ENCODE peak calls at places on chromosome 6, in seven cellular contexts. K is tibial nerve; W is mucosa of descending colon; Y is transverse colon; B is CD4-positive, alpha-beta T cell; X is adrenal gland; P is fibroblast of lung. V is an unnamed sample.

GRCh38 chr6:127446356-127446755 is 12.8 kb downstream of the KIAA0408 start:
- DNase-seq in B (no peak), X (no peak), W (no peak), K (no peak), P (peak), Y (no peak), V (no peak)

GRCh38 chr6:109318328-109318876 is 63.9 kb downstream of the CD164 start:
- DNase-seq in K (peak), Y (peak), B (no peak), W (peak), P (no peak), X (no peak), V (no peak)

GRCh38 chr6:144377586-144377985 is 92.5 kb downstream of the UTRN start:
- DNase-seq in W (no peak), B (no peak), K (no peak), X (peak), P (peak), Y (no peak), V (no peak)

GRCh38 chr6:142716097-142716496 is 228.9 kb downstream of the HIVEP2 start:
- DNase-seq in W (no peak), P (no peak), B (no peak), X (no peak), K (no peak), Y (no peak), V (no peak)

GRCh38 chr6:150314230-150315188 is 54.3 kb upstream of the IYD start:
- DNase-seq in B (no peak), Y (no peak), P (no peak), X (no peak), W (no peak), K (no peak), V (no peak)

GRCh38 chr6:35213161-35213823 is 464 bp upstream of the SCUBE3 start:
- DNase-seq in B (no peak), P (no peak), K (no peak), Y (no peak), W (peak), X (no peak), V (no peak)

GRCh38 chr6:3568396-3569082 is 111.7 kb upstream of the SLC22A23 start:
- DNase-seq in P (no peak), X (no peak), B (no peak), Y (no peak), W (no peak), K (no peak), V (no peak)

GRCh38 chr6:113857565-113858066 is 471 bp downstream of the MARCKS start:
- DNase-seq in B (no peak), K (peak), Y (peak), X (no peak), P (no peak), W (peak), V (no peak)

GRCh38 chr6:166936079-166936787 is 20.1 kb downstream of the RNASET2 start:
- DNase-seq in Y (no peak), W (no peak), B (no peak), X (no peak), P (no peak), K (no peak), V (no peak)

GRCh38 chr6:7827142-7827541 is 83.4 kb downstream of the TXNDC5 start:
- DNase-seq in Y (no peak), X (no peak), P (no peak), K (no peak), B (no peak), W (no peak), V (no peak)

GRCh38 chr6:55410674-55411073 is 83.4 kb downstream of the GFRAL start:
- DNase-seq in K (no peak), Y (no peak), X (no peak), P (no peak), W (no peak), B (no peak), V (no peak)

GRCh38 chr6:169970306-169970988 is 219.0 kb downstream of the ERMARD start:
- DNase-seq in Y (peak), P (no peak), W (peak), K (no peak), B (no peak), X (no peak), V (peak)

GRCh38 chr6:167079853-167080297 is 43.0 kb upstream of the CCR6 start:
- DNase-seq in Y (peak), P (no peak), X (no peak), K (no peak), B (no peak), W (no peak), V (no peak)

GRCh38 chr6:62746968-62747367 is 460.9 kb upstream of the KHDRBS2 start:
- DNase-seq in P (no peak), Y (no peak), W (no peak), K (no peak), X (no peak), B (no peak), V (no peak)

GRCh38 chr6:34490390-34491090 is 24.7 kb downstream of the PACSIN1 start:
- DNase-seq in W (no peak), X (no peak), P (no peak), K (no peak), Y (no peak), B (no peak), V (no peak)

DNA sequence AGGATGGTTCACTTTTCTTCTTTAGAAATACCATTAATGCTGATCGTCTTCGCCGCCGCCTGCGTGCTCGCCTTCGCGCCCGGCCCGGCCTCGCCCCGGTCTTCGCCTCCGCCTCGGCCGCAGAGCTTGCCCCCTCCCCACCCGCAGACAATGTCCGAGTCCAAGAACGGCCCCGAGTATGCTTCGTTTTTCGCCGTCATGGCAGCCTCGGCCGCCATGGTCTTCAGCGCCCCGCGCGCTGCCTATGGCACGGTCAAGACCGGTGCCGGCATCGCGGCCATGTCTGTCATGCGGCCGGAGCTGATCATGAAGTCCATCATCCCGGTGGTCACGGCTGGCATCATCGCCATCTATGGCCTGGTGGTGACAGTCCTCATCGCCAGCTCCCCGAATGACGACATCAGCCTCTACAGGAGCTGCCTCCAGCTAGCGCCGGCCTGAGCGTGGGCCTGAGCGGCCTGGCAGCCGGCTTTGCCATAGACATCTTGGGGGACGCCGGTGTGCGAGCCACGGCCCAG is 4.7 kb upstream of the PRPH2 start:
- DNase-seq in K (peak), B (no peak), Y (no peak), P (peak), W (peak), X (peak), V (no peak)
- TF ChIP-seq CTCF in K (no peak), B (no peak), Y (no peak), P (no peak), W (no peak), X (no peak), V (no peak)

DNA sequence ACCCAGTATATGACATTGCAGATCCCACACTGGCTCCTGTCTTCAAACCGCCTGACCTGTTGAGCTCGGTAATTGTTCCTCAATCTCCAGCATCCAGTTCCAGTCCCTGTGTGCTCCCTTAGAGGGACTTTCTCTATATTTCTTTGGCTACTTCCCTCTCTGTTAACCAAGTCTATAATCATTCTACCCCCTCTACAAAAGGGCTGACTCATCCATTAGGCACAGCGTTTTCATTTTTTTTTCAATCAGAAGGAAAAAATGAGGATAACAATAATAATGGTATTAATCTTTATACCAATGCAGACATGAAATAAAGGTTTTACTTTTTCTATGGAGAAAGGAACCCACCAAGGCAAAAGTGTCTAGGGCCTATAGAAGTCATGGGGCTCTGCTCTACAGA is 69.3 kb downstream of the FAM229B start:
- DNase-seq in Y (no peak), X (no peak), B (no peak), K (no peak), P (no peak), W (no peak), V (no peak)
- TF ChIP-seq CTCF in Y (no peak), X (no peak), B (no peak), K (no peak), P (no peak), W (no peak), V (no peak)

GRCh38 chr6:118260833-118261232 is 287.3 kb upstream of the PLN start:
- DNase-seq in W (no peak), P (peak), K (no peak), Y (no peak), B (no peak), X (no peak), V (no peak)

GRCh38 chr6:118269659-118270058 is 278.4 kb upstream of the PLN start:
- DNase-seq in X (no peak), K (no peak), P (no peak), Y (no peak), B (no peak), W (no peak), V (no peak)

GRCh38 chr6:118263929-118264486 is 284.1 kb upstream of the PLN start:
- DNase-seq in P (peak), K (no peak), Y (no peak), X (peak), B (no peak), W (no peak), V (peak)
- TF ChIP-seq CTCF in P (peak), K (peak), Y (peak), X (peak), B (no peak), W (no peak), V (no peak)

DNA sequence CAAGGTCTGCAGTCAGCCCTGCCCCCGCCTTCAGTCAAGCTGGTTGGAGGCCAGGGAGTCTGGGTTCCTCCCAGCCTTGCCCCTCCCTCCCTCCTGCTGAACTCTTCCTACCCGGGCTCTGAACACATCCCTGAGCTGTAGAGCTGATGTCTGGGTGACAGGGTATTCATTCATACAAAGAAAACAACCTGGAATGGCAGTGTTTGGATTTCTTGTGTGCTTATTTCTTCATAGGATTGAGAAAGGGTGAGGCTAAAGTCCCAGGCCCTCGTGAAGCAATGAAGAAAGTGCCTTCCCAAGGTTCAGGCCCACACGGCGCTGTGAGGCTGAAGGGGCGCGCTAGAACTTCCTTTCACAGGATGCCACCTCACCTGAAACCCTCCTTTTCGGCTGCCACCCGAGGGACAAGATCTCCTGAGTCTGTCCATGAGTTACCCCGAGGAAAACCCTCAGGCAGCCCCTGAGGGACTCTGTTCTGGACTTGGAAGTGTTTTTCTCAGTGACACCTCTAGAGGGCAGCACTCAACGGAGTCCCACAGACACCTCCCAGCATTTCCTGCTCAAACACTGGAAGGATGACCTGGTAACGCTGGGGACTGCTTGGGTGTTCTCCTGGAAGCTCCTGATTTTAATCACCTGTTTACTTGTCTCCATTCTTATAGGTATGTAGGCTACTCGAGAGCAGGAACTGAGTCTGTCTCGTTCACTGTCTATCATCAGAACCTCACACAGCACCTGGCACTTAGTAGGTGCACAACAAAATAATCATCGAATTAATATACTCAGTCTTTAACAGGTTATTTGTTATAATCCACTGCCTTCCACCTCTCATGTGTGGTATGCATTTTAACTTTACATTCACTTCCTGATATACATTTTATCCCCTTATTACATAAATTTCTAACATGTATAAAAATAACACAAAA is 11.8 kb upstream of the GSTA1 start:
- DNase-seq in Y (peak), W (peak), B (peak), P (peak), K (peak), X (peak), V (peak)
- TF ChIP-seq CTCF in Y (peak), W (peak), B (peak), P (peak), K (peak), X (peak), V (peak)

DNA sequence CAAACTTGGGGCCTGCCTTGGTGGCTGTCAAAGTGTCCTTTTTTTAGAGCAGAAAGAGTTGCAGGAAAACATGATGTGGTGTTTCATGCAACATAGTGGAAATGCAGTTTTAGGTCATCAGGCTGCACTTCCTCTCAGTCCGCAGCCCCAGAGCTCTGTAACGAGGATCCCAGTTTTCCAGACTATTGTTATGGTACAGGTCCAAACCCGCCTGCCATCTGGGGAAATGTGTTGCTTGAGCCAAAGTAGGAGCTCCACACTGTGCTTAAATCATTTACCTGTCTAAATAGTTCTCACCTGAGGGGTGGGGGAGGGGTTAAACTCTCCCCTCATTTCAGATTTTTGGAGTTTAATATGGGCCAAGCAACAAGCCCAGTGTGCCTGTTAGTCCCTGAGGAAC is 59.8 kb downstream of the GOPC start:
- DNase-seq in Y (no peak), K (no peak), X (no peak), B (no peak), W (no peak), P (no peak), V (no peak)
- TF ChIP-seq CTCF in Y (no peak), K (no peak), X (no peak), B (no peak), W (no peak), P (no peak), V (no peak)

GRCh38 chr6:51618563-51618962 is 468.9 kb downstream of the PKHD1 start:
- DNase-seq in P (no peak), X (no peak), W (no peak), K (no peak), B (no peak), Y (no peak), V (no peak)
- TF ChIP-seq CTCF in P (peak), X (peak), W (peak), K (no peak), B (no peak), Y (no peak), V (peak)

DNA sequence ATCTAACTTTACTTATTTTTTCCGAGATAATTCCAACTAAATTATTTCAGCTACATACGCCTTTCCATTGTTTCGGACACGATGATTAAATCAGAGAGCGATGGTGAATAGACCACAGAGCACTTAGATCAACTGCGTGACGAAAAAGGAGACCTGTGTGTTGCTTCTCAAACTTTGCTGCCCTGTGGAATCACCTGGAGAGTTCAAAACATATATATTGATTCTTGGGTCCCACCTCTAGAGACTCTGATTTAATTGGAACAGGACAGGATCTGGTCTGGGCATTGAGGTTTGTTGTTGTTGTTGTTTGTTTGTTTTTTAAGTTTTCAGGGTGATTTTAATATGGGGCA is 401 bp upstream of the TNFRSF21 start:
- DNase-seq in X (no peak), K (no peak), P (no peak), B (no peak), Y (no peak), W (no peak), V (no peak)
- TF ChIP-seq CTCF in X (peak), K (no peak), P (no peak), B (no peak), Y (no peak), W (no peak), V (no peak)

GRCh38 chr6:133369755-133370154 is 128.6 kb downstream of the EYA4 start:
- DNase-seq in P (no peak), B (no peak), W (no peak), Y (no peak), K (no peak), X (no peak), V (no peak)

GRCh38 chr6:133362813-133363212 is 121.7 kb downstream of the EYA4 start:
- DNase-seq in Y (no peak), X (no peak), B (no peak), K (no peak), P (no peak), W (no peak), V (no peak)

GRCh38 chr6:133368664-133369063 is 127.5 kb downstream of the EYA4 start:
- DNase-seq in W (no peak), P (peak), B (no peak), Y (no peak), K (no peak), X (no peak), V (no peak)
- TF ChIP-seq CTCF in W (no peak), P (no peak), B (no peak), Y (no peak), K (no peak), X (no peak), V (no peak)

DNA sequence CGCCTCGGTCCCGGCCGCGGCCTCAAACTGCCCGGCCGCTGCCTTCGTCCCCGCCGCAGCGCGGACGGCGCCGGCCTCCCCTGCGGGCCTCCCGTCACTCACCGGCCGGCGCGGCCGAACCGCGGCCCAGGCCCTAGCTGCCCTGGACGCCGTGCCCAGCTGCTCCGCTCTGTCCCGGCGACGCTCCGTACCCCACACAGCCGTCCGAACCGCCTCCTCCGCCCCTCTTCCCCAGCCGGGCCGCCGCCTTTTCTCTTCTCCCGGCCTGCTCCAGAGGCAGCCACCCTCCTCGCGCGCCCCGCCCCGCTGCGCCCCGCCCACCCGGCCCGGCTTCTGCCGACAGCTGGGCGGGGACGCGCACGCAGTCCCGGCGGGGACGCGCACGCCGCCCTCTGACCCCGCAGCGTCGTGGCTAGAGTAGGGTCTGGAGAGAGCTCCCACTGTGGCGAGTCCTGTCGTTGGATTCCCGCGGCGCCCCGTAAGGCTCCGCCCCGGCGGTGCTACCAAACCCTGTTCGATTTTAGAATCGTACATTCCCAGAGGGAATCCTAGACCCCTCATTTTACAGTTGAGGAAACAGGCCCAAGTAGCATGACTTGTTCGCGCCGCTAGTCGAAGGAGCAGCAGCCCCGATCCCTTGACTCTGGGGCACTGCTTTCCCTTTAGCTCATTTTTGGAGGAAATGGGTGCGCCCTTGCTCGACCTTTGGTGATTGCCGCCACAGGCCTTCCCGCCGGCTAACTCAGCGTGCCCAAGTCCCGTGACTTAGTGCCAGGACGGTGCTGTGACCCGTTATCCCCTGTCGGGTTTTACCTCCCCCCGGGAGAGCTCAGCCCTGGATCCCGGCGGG is at the start of gene FBXO30:
- DNase-seq in X (peak), W (peak), K (peak), Y (peak), B (peak), P (peak), V (peak)
- TF ChIP-seq CTCF in X (peak), W (no peak), K (no peak), Y (peak), B (no peak), P (peak), V (no peak)

GRCh38 chr6:42136508-42137191 is 5.8 kb downstream of the C6orf132 start:
- DNase-seq in K (no peak), W (no peak), X (no peak), Y (peak), B (no peak), P (peak), V (peak)
- TF ChIP-seq CTCF in K (no peak), W (no peak), X (no peak), Y (no peak), B (no peak), P (peak), V (no peak)

V was measured in mesothelial cell of epicardium.